ENCODE peak calls at places on chromosomes 12 and 14, in nine cellular contexts. One of them, this sample, is unnamed. For H3K36me3, the result is how much of the 10 kb centered on the place peaks cover.

GRCh38 chr12:14393736-14394135 is 28.3 kb downstream of the ATF7IP start:
- DNase-seq in neural progenitor cell: no peak
- DNase-seq in thyroid gland: no peak
- DNase-seq in cardiac muscle cell: no peak
- DNase-seq in psoas muscle: no peak
- DNase-seq in spleen: no peak
- DNase-seq in transverse colon: no peak
- DNase-seq in esophagus squamous epithelium: no peak
- DNase-seq in lower lobe of right lung: no peak
- DNase-seq in this sample: no peak

GRCh38 chr12:124940393-124941169 is 26.1 kb upstream of the UBC start:
- DNase-seq in neural progenitor cell: peak
- DNase-seq in thyroid gland: peak
- DNase-seq in cardiac muscle cell: peak
- DNase-seq in psoas muscle: peak
- DNase-seq in spleen: peak
- DNase-seq in transverse colon: peak
- DNase-seq in esophagus squamous epithelium: no peak
- DNase-seq in lower lobe of right lung: peak
- DNase-seq in this sample: peak

GRCh38 chr12:115341442-115341841 is 657.5 kb upstream of the TBX3 start:
- DNase-seq in neural progenitor cell: no peak
- DNase-seq in thyroid gland: peak
- DNase-seq in cardiac muscle cell: peak
- DNase-seq in psoas muscle: peak
- DNase-seq in spleen: no peak
- DNase-seq in transverse colon: peak
- DNase-seq in esophagus squamous epithelium: no peak
- DNase-seq in lower lobe of right lung: no peak
- DNase-seq in this sample: peak

GRCh38 chr12:56487448-56488040 is 417 bp downstream of the GLS2 start:
- DNase-seq in neural progenitor cell: peak
- DNase-seq in thyroid gland: peak
- DNase-seq in cardiac muscle cell: no peak
- DNase-seq in psoas muscle: no peak
- DNase-seq in spleen: no peak
- DNase-seq in transverse colon: peak
- DNase-seq in esophagus squamous epithelium: no peak
- DNase-seq in lower lobe of right lung: peak
- DNase-seq in this sample: peak

GRCh38 chr12:19196959-19197630 is 67.6 kb downstream of the PLEKHA5 start:
- DNase-seq in neural progenitor cell: no peak
- DNase-seq in thyroid gland: no peak
- DNase-seq in cardiac muscle cell: peak
- DNase-seq in psoas muscle: no peak
- DNase-seq in spleen: no peak
- DNase-seq in transverse colon: no peak
- DNase-seq in esophagus squamous epithelium: no peak
- DNase-seq in lower lobe of right lung: no peak
- DNase-seq in this sample: no peak

GRCh38 chr12:2283910-2284309 is 231.1 kb downstream of the CACNA1C start:
- DNase-seq in neural progenitor cell: no peak
- DNase-seq in thyroid gland: no peak
- DNase-seq in cardiac muscle cell: peak
- DNase-seq in psoas muscle: no peak
- DNase-seq in spleen: no peak
- DNase-seq in transverse colon: peak
- DNase-seq in esophagus squamous epithelium: no peak
- DNase-seq in lower lobe of right lung: no peak
- DNase-seq in this sample: peak

GRCh38 chr14:23670489-23670888 is 34.3 kb downstream of the DHRS2 start:
- DNase-seq in neural progenitor cell: no peak
- DNase-seq in thyroid gland: no peak
- DNase-seq in cardiac muscle cell: no peak
- DNase-seq in psoas muscle: no peak
- DNase-seq in spleen: no peak
- DNase-seq in transverse colon: no peak
- DNase-seq in esophagus squamous epithelium: no peak
- DNase-seq in lower lobe of right lung: no peak
- DNase-seq in this sample: no peak

GRCh38 chr14:53542692-53543091 is 389.6 kb upstream of the DDHD1 start:
- DNase-seq in neural progenitor cell: no peak
- DNase-seq in thyroid gland: peak
- DNase-seq in cardiac muscle cell: peak
- DNase-seq in psoas muscle: no peak
- DNase-seq in spleen: no peak
- DNase-seq in transverse colon: no peak
- DNase-seq in esophagus squamous epithelium: no peak
- DNase-seq in lower lobe of right lung: no peak
- DNase-seq in this sample: no peak

GRCh38 chr12:106974525-106974924 is 12.4 kb downstream of the MTERF2 start:
- DNase-seq in neural progenitor cell: no peak
- DNase-seq in thyroid gland: peak
- DNase-seq in cardiac muscle cell: no peak
- DNase-seq in psoas muscle: no peak
- DNase-seq in spleen: no peak
- DNase-seq in transverse colon: no peak
- DNase-seq in esophagus squamous epithelium: no peak
- DNase-seq in lower lobe of right lung: no peak
- DNase-seq in this sample: no peak

GRCh38 chr12:57852620-57853509 is 6.3 kb upstream of the CTDSP2 start:
- DNase-seq in neural progenitor cell: peak
- DNase-seq in thyroid gland: peak
- DNase-seq in cardiac muscle cell: peak
- DNase-seq in psoas muscle: peak
- DNase-seq in spleen: no peak
- DNase-seq in transverse colon: peak
- DNase-seq in esophagus squamous epithelium: no peak
- DNase-seq in lower lobe of right lung: peak
- DNase-seq in this sample: peak

DNA sequence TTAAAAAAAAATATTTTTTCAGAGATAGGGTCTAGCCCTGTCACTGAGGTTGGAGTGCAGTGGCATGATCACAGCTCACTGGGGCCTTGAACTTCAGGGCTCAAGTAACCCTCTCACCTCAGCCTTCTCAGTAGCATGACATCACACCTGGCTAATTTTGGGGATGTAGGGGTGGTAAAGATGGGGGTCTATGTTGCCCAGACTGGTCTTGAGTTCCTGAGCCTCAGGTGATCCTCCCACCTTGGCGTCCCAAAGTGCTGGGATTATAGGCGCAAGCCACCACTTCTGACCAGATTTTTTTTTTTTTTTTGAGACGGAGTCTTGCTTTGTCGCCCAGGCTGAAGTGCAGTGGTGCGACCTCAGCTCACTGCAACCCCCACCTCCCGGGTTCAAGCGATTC is 80.9 kb downstream of the HECTD1 start:
- DNase-seq in neural progenitor cell: no peak
- DNase-seq in thyroid gland: no peak
- DNase-seq in cardiac muscle cell: no peak
- DNase-seq in psoas muscle: no peak
- DNase-seq in spleen: no peak
- DNase-seq in transverse colon: no peak
- DNase-seq in esophagus squamous epithelium: no peak
- DNase-seq in lower lobe of right lung: no peak
- DNase-seq in this sample: no peak
- H3K36me3 ChIP-seq in neural progenitor cell: under half
- H3K36me3 ChIP-seq in thyroid gland: under half
- H3K36me3 ChIP-seq in cardiac muscle cell: half or more
- H3K36me3 ChIP-seq in psoas muscle: under half
- H3K36me3 ChIP-seq in spleen: under half
- H3K36me3 ChIP-seq in transverse colon: under half
- H3K36me3 ChIP-seq in esophagus squamous epithelium: under half
- H3K36me3 ChIP-seq in lower lobe of right lung: half or more
- H3K36me3 ChIP-seq in this sample: under half

GRCh38 chr12:70534466-70534865 is 102.8 kb downstream of the PTPRB start:
- DNase-seq in neural progenitor cell: no peak
- DNase-seq in thyroid gland: no peak
- DNase-seq in cardiac muscle cell: no peak
- DNase-seq in psoas muscle: no peak
- DNase-seq in spleen: no peak
- DNase-seq in transverse colon: no peak
- DNase-seq in esophagus squamous epithelium: no peak
- DNase-seq in lower lobe of right lung: no peak
- DNase-seq in this sample: no peak
- H3K36me3 ChIP-seq in neural progenitor cell: under half
- H3K36me3 ChIP-seq in thyroid gland: under half
- H3K36me3 ChIP-seq in cardiac muscle cell: under half
- H3K36me3 ChIP-seq in psoas muscle: under half
- H3K36me3 ChIP-seq in spleen: under half
- H3K36me3 ChIP-seq in transverse colon: under half
- H3K36me3 ChIP-seq in esophagus squamous epithelium: under half
- H3K36me3 ChIP-seq in lower lobe of right lung: under half
- H3K36me3 ChIP-seq in this sample: under half

DNA sequence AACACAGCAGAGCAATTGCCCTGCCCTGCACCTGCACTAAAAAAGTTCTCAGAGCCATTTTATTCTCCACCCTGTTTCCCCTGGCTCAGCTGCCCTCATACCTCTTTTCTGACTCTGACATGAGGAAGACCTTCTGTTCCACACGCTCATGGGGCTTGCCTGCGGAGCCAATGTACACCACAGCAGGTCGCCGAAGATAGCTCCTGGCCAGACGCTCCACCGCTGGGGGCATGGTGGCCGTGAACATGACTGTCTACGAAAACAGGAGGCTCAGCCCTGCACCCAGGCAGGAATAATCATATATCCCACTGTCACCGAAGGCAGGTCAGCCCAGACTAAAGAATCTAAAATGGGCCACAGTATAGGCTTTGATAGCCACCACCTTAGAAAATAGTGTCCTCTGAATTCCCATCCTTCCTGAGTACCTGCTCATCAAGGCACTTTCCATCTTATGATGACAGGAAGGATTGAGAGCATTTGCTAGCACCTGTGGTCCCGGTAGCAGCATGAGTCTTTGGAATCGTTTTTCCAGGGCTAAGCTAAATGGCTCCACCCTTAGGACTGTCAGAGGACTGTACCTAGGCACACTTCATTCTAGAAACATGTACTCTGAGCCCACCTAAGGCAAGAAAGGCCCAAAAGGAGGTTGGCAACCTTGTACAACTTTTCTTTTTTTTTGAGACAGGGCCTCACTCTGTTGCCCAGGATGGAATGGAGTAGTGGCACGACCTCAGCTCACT is 14.2 kb downstream of the CACNB3 start:
- DNase-seq in neural progenitor cell: no peak
- DNase-seq in thyroid gland: no peak
- DNase-seq in cardiac muscle cell: no peak
- DNase-seq in psoas muscle: no peak
- DNase-seq in spleen: no peak
- DNase-seq in transverse colon: no peak
- DNase-seq in esophagus squamous epithelium: no peak
- DNase-seq in lower lobe of right lung: no peak
- DNase-seq in this sample: no peak
- H3K36me3 ChIP-seq in neural progenitor cell: under half
- H3K36me3 ChIP-seq in thyroid gland: half or more
- H3K36me3 ChIP-seq in cardiac muscle cell: half or more
- H3K36me3 ChIP-seq in psoas muscle: under half
- H3K36me3 ChIP-seq in spleen: half or more
- H3K36me3 ChIP-seq in transverse colon: under half
- H3K36me3 ChIP-seq in esophagus squamous epithelium: under half
- H3K36me3 ChIP-seq in lower lobe of right lung: half or more
- H3K36me3 ChIP-seq in this sample: half or more

GRCh38 chr12:119338593-119339363 is 4.2 kb downstream of the CCDC60 start:
- DNase-seq in neural progenitor cell: peak
- DNase-seq in thyroid gland: no peak
- DNase-seq in cardiac muscle cell: no peak
- DNase-seq in psoas muscle: no peak
- DNase-seq in spleen: no peak
- DNase-seq in transverse colon: no peak
- DNase-seq in esophagus squamous epithelium: no peak
- DNase-seq in lower lobe of right lung: no peak
- DNase-seq in this sample: no peak
- H3K36me3 ChIP-seq in neural progenitor cell: under half
- H3K36me3 ChIP-seq in thyroid gland: under half
- H3K36me3 ChIP-seq in cardiac muscle cell: under half
- H3K36me3 ChIP-seq in psoas muscle: under half
- H3K36me3 ChIP-seq in spleen: under half
- H3K36me3 ChIP-seq in transverse colon: under half
- H3K36me3 ChIP-seq in esophagus squamous epithelium: under half
- H3K36me3 ChIP-seq in lower lobe of right lung: under half
- H3K36me3 ChIP-seq in this sample: under half

DNA sequence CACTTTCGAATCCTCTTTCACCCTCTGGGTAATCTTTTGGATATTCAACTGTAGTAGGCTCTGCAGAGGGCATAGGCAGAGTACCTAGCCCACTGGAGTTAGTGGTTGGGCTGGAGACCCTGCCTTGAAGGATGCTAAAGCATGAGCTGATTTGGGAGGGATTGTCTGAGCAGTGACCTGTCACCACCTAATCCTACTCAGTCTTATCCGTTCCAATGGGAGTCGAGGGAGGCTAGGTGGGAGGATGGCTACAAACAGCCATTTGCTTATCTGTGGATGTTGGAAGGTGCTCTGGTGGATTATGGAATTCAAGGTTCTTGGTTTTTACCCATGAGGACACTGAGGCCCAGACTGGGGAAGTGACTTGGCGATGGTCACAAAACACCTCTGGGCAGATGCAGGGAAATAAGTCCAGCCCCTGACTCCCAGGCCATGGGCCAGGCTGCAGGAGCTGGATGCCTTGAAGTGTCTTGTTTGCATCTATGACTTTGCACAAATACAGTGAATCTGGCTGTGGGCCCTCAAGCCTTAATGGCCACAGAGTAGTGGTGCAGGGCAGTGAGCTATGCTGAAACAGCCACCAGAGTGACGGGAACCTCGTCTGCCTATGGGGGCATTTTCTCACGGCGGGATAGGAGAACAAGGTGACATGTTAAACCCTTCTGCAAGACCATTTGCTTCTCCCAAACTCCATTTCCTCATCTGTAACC is 3.7 kb downstream of the KMT5A start:
- DNase-seq in neural progenitor cell: no peak
- DNase-seq in thyroid gland: no peak
- DNase-seq in cardiac muscle cell: no peak
- DNase-seq in psoas muscle: no peak
- DNase-seq in spleen: no peak
- DNase-seq in transverse colon: no peak
- DNase-seq in esophagus squamous epithelium: no peak
- DNase-seq in lower lobe of right lung: no peak
- DNase-seq in this sample: no peak
- H3K36me3 ChIP-seq in neural progenitor cell: under half
- H3K36me3 ChIP-seq in thyroid gland: under half
- H3K36me3 ChIP-seq in cardiac muscle cell: under half
- H3K36me3 ChIP-seq in psoas muscle: under half
- H3K36me3 ChIP-seq in spleen: under half
- H3K36me3 ChIP-seq in transverse colon: under half
- H3K36me3 ChIP-seq in esophagus squamous epithelium: under half
- H3K36me3 ChIP-seq in lower lobe of right lung: under half
- H3K36me3 ChIP-seq in this sample: under half

DNA sequence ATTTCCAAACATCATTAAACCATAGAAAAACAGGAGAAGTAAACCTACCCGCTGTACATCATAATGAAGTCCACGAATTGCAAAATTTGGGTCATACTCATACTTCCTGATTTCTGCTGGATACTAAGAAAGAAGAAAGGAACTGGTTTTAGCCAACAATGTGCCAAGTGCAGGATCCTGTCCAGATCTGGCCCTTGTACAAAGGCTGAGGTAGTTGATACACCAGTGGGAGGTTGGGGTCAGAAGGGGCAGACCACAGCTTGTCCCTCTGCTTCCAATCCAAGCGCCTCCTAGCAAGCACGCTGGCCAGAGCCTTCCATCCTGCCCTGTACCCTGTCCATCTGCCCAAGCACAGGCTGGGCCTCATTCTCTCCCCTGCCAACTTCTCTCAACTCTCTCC is 34.2 kb downstream of the NT5DC3 start:
- DNase-seq in neural progenitor cell: no peak
- DNase-seq in thyroid gland: no peak
- DNase-seq in cardiac muscle cell: peak
- DNase-seq in psoas muscle: no peak
- DNase-seq in spleen: no peak
- DNase-seq in transverse colon: no peak
- DNase-seq in esophagus squamous epithelium: no peak
- DNase-seq in lower lobe of right lung: no peak
- DNase-seq in this sample: no peak
- H3K36me3 ChIP-seq in neural progenitor cell: under half
- H3K36me3 ChIP-seq in thyroid gland: under half
- H3K36me3 ChIP-seq in cardiac muscle cell: under half
- H3K36me3 ChIP-seq in psoas muscle: under half
- H3K36me3 ChIP-seq in spleen: under half
- H3K36me3 ChIP-seq in transverse colon: under half
- H3K36me3 ChIP-seq in esophagus squamous epithelium: under half
- H3K36me3 ChIP-seq in lower lobe of right lung: under half
- H3K36me3 ChIP-seq in this sample: under half